ENCODE peak calls at places on chromosomes 6 and 20, in five cellular contexts. One of them, this sample, is unnamed.

GRCh38 chr20:34396408-34396807 is 33.3 kb downstream of the ITCH start:
- DNase-seq in cortex of kidney: no peak
- DNase-seq in germinal center: no peak
- DNase-seq in HT1080: no peak
- DNase-seq in activated T-helper 1 cell treated with anti-CD3 and anti-CD28 coated beads, Interleukin-12 subunit alpha, Interleukin-12 subunit beta, Interleukin-2, Interleukin-4 antibody, amounts not matched to agents 30 ng/mL and 10 ng/mL and 1 ng/mL, durations not matched to agents 14 hours and 24 hours and 36 hours: no peak
- DNase-seq in this sample: no peak

GRCh38 chr6:119902681-119903080 is 553.1 kb upstream of the MAN1A1 start:
- DNase-seq in activated T-helper 1 cell treated with anti-CD3 and anti-CD28 coated beads, Interleukin-12 subunit alpha, Interleukin-12 subunit beta, Interleukin-2, Interleukin-4 antibody, amounts not matched to agents 30 ng/mL and 10 ng/mL and 1 ng/mL, durations not matched to agents 14 hours and 24 hours and 36 hours: no peak
- DNase-seq in cortex of kidney: no peak
- DNase-seq in germinal center: no peak
- DNase-seq in HT1080: no peak
- DNase-seq in this sample: no peak

GRCh38 chr20:19850190-19850533 is 92.1 kb downstream of the RIN2 start:
- DNase-seq in cortex of kidney: no peak
- DNase-seq in activated T-helper 1 cell treated with anti-CD3 and anti-CD28 coated beads, Interleukin-12 subunit alpha, Interleukin-12 subunit beta, Interleukin-2, Interleukin-4 antibody, amounts not matched to agents 30 ng/mL and 10 ng/mL and 1 ng/mL, durations not matched to agents 14 hours and 24 hours and 36 hours: no peak
- DNase-seq in HT1080: no peak
- DNase-seq in germinal center: no peak
- DNase-seq in this sample: peak

GRCh38 chr20:63560856-63561609 is 7.1 kb downstream of the FNDC11 start:
- DNase-seq in HT1080: no peak
- DNase-seq in germinal center: no peak
- DNase-seq in cortex of kidney: no peak
- DNase-seq in activated T-helper 1 cell treated with anti-CD3 and anti-CD28 coated beads, Interleukin-12 subunit alpha, Interleukin-12 subunit beta, Interleukin-2, Interleukin-4 antibody, amounts not matched to agents 30 ng/mL and 10 ng/mL and 1 ng/mL, durations not matched to agents 14 hours and 24 hours and 36 hours: no peak
- DNase-seq in this sample: no peak

GRCh38 chr20:33419140-33419974 is 18.0 kb upstream of the CDK5RAP1 start:
- DNase-seq in HT1080: no peak
- DNase-seq in cortex of kidney: no peak
- DNase-seq in germinal center: no peak
- DNase-seq in activated T-helper 1 cell treated with anti-CD3 and anti-CD28 coated beads, Interleukin-12 subunit alpha, Interleukin-12 subunit beta, Interleukin-2, Interleukin-4 antibody, amounts not matched to agents 30 ng/mL and 10 ng/mL and 1 ng/mL, durations not matched to agents 14 hours and 24 hours and 36 hours: no peak
- DNase-seq in this sample: peak

GRCh38 chr6:85015396-85015990 is 251.1 kb upstream of the TBX18 start:
- DNase-seq in cortex of kidney: no peak
- DNase-seq in HT1080: peak
- DNase-seq in germinal center: no peak
- DNase-seq in activated T-helper 1 cell treated with anti-CD3 and anti-CD28 coated beads, Interleukin-12 subunit alpha, Interleukin-12 subunit beta, Interleukin-2, Interleukin-4 antibody, amounts not matched to agents 30 ng/mL and 10 ng/mL and 1 ng/mL, durations not matched to agents 14 hours and 24 hours and 36 hours: no peak
- DNase-seq in this sample: peak

GRCh38 chr20:49948178-49948577 is 12.0 kb downstream of the RNF114 start:
- DNase-seq in activated T-helper 1 cell treated with anti-CD3 and anti-CD28 coated beads, Interleukin-12 subunit alpha, Interleukin-12 subunit beta, Interleukin-2, Interleukin-4 antibody, amounts not matched to agents 30 ng/mL and 10 ng/mL and 1 ng/mL, durations not matched to agents 14 hours and 24 hours and 36 hours: no peak
- DNase-seq in HT1080: no peak
- DNase-seq in cortex of kidney: no peak
- DNase-seq in germinal center: no peak
- DNase-seq in this sample: no peak

GRCh38 chr20:957544-957943 is 41.4 kb upstream of the ANGPT4 start:
- DNase-seq in HT1080: no peak
- DNase-seq in activated T-helper 1 cell treated with anti-CD3 and anti-CD28 coated beads, Interleukin-12 subunit alpha, Interleukin-12 subunit beta, Interleukin-2, Interleukin-4 antibody, amounts not matched to agents 30 ng/mL and 10 ng/mL and 1 ng/mL, durations not matched to agents 14 hours and 24 hours and 36 hours: no peak
- DNase-seq in cortex of kidney: no peak
- DNase-seq in germinal center: no peak
- DNase-seq in this sample: no peak

GRCh38 chr6:40998661-40999060 is 40.4 kb downstream of the UNC5CL start:
- DNase-seq in HT1080: no peak
- DNase-seq in cortex of kidney: no peak
- DNase-seq in activated T-helper 1 cell treated with anti-CD3 and anti-CD28 coated beads, Interleukin-12 subunit alpha, Interleukin-12 subunit beta, Interleukin-2, Interleukin-4 antibody, amounts not matched to agents 30 ng/mL and 10 ng/mL and 1 ng/mL, durations not matched to agents 14 hours and 24 hours and 36 hours: no peak
- DNase-seq in germinal center: no peak
- DNase-seq in this sample: no peak

GRCh38 chr6:45901777-45902650 is 113.6 kb downstream of the CLIC5 start:
- DNase-seq in activated T-helper 1 cell treated with anti-CD3 and anti-CD28 coated beads, Interleukin-12 subunit alpha, Interleukin-12 subunit beta, Interleukin-2, Interleukin-4 antibody, amounts not matched to agents 30 ng/mL and 10 ng/mL and 1 ng/mL, durations not matched to agents 14 hours and 24 hours and 36 hours: no peak
- DNase-seq in cortex of kidney: no peak
- DNase-seq in HT1080: no peak
- DNase-seq in germinal center: no peak
- DNase-seq in this sample: no peak

GRCh38 chr6:22717906-22718305 is 148.5 kb downstream of the HDGFL1 start:
- DNase-seq in germinal center: no peak
- DNase-seq in HT1080: no peak
- DNase-seq in activated T-helper 1 cell treated with anti-CD3 and anti-CD28 coated beads, Interleukin-12 subunit alpha, Interleukin-12 subunit beta, Interleukin-2, Interleukin-4 antibody, amounts not matched to agents 30 ng/mL and 10 ng/mL and 1 ng/mL, durations not matched to agents 14 hours and 24 hours and 36 hours: no peak
- DNase-seq in cortex of kidney: no peak
- DNase-seq in this sample: no peak

GRCh38 chr6:32664827-32665362 is 1.6 kb downstream of the HLA-DQB1 start:
- DNase-seq in germinal center: peak
- DNase-seq in HT1080: no peak
- DNase-seq in cortex of kidney: no peak
- DNase-seq in activated T-helper 1 cell treated with anti-CD3 and anti-CD28 coated beads, Interleukin-12 subunit alpha, Interleukin-12 subunit beta, Interleukin-2, Interleukin-4 antibody, amounts not matched to agents 30 ng/mL and 10 ng/mL and 1 ng/mL, durations not matched to agents 14 hours and 24 hours and 36 hours: peak
- DNase-seq in this sample: no peak

GRCh38 chr6:98203170-98203806 is 631.1 kb upstream of the POU3F2 start:
- DNase-seq in germinal center: no peak
- DNase-seq in activated T-helper 1 cell treated with anti-CD3 and anti-CD28 coated beads, Interleukin-12 subunit alpha, Interleukin-12 subunit beta, Interleukin-2, Interleukin-4 antibody, amounts not matched to agents 30 ng/mL and 10 ng/mL and 1 ng/mL, durations not matched to agents 14 hours and 24 hours and 36 hours: no peak
- DNase-seq in cortex of kidney: no peak
- DNase-seq in HT1080: no peak
- DNase-seq in this sample: no peak

GRCh38 chr20:4484431-4485057 is 237.2 kb upstream of the PRND start:
- DNase-seq in activated T-helper 1 cell treated with anti-CD3 and anti-CD28 coated beads, Interleukin-12 subunit alpha, Interleukin-12 subunit beta, Interleukin-2, Interleukin-4 antibody, amounts not matched to agents 30 ng/mL and 10 ng/mL and 1 ng/mL, durations not matched to agents 14 hours and 24 hours and 36 hours: no peak
- DNase-seq in cortex of kidney: no peak
- DNase-seq in HT1080: no peak
- DNase-seq in germinal center: no peak
- DNase-seq in this sample: no peak

GRCh38 chr6:125182237-125183018 is 28.9 kb downstream of the TPD52L1 start:
- DNase-seq in cortex of kidney: no peak
- DNase-seq in activated T-helper 1 cell treated with anti-CD3 and anti-CD28 coated beads, Interleukin-12 subunit alpha, Interleukin-12 subunit beta, Interleukin-2, Interleukin-4 antibody, amounts not matched to agents 30 ng/mL and 10 ng/mL and 1 ng/mL, durations not matched to agents 14 hours and 24 hours and 36 hours: no peak
- DNase-seq in germinal center: no peak
- DNase-seq in HT1080: no peak
- DNase-seq in this sample: no peak

GRCh38 chr6:5781966-5782556 is 224.7 kb downstream of the NRN1 start:
- DNase-seq in activated T-helper 1 cell treated with anti-CD3 and anti-CD28 coated beads, Interleukin-12 subunit alpha, Interleukin-12 subunit beta, Interleukin-2, Interleukin-4 antibody, amounts not matched to agents 30 ng/mL and 10 ng/mL and 1 ng/mL, durations not matched to agents 14 hours and 24 hours and 36 hours: no peak
- DNase-seq in HT1080: no peak
- DNase-seq in germinal center: no peak
- DNase-seq in cortex of kidney: no peak
- DNase-seq in this sample: no peak

GRCh38 chr6:147000545-147001488 is 203.4 kb upstream of the STXBP5 start:
- DNase-seq in activated T-helper 1 cell treated with anti-CD3 and anti-CD28 coated beads, Interleukin-12 subunit alpha, Interleukin-12 subunit beta, Interleukin-2, Interleukin-4 antibody, amounts not matched to agents 30 ng/mL and 10 ng/mL and 1 ng/mL, durations not matched to agents 14 hours and 24 hours and 36 hours: no peak
- DNase-seq in cortex of kidney: no peak
- DNase-seq in germinal center: no peak
- DNase-seq in HT1080: peak
- DNase-seq in this sample: no peak

This sample was measured in SK-N-SH.